ENCODE peak calls at places on chromosome 15, in six cellular contexts. N is heart left ventricle, U is adrenal gland, T is GM06990, G is fibroblast of lung, V is HepG2. L is an unnamed sample. For H3K36me3, the result is how much of the 10 kb centered on the place peaks cover.

GRCh38 chr15:42921049-42921731 is 612 bp upstream of the TTBK2 start:
- DNase-seq in N (peak), U (peak), T (no peak), G (no peak), V (no peak), L (peak)

GRCh38 chr15:85854345-85855097 is 59.8 kb upstream of the KLHL25 start:
- DNase-seq in N (peak), U (peak), T (no peak), G (peak), V (peak), L (peak)

GRCh38 chr15:35470441-35470840 is 75.5 kb downstream of the DPH6 start:
- DNase-seq in N (no peak), U (peak), T (no peak), G (no peak), V (no peak), L (no peak)

GRCh38 chr15:29268706-29269484 is 727 bp downstream of the NSMCE3 start:
- DNase-seq in N (peak), U (peak), T (no peak), G (peak), V (no peak), L (peak)

GRCh38 chr15:101446527-101447167 is 42.9 kb downstream of the PCSK6 start:
- DNase-seq in N (no peak), U (no peak), T (no peak), G (no peak), V (peak), L (no peak)

GRCh38 chr15:98812711-98813441 is 164.5 kb downstream of the IGF1R start:
- DNase-seq in N (no peak), U (peak), T (no peak), G (no peak), V (peak), L (no peak)

GRCh38 chr15:85116925-85117646 is 135.4 kb downstream of the PDE8A start:
- DNase-seq in N (no peak), U (no peak), T (no peak), G (no peak), V (no peak), L (no peak)

GRCh38 chr15:56286213-56286612 is 42.5 kb upstream of the RFX7 start:
- DNase-seq in N (no peak), U (no peak), T (no peak), G (no peak), V (no peak), L (no peak)

DNA sequence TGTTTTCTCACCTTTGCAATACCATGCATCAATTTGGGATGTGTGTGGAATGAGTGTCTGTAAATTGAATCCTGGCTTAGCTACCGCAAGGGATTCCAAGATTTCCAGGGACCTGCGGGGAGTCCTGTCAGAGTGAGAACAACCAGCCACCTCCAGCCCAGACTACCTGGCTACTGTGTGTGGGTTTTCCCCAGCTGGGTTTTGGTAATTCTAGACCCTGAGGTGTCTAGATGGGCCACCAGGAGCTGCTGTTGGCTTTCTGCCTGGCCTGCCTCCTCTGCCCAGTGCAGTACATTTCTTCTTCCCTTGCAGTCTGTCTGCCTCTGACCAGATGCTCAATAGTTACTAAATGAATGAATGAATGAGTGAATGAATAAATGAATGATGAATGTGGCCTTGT is 32.5 kb upstream of the CORO2B start:
- DNase-seq in N (no peak), U (no peak), T (no peak), G (no peak), V (no peak), L (no peak)
- TF ChIP-seq CTCF in N (no peak), U (no peak), T (no peak), G (no peak), V (no peak), L (no peak)

DNA sequence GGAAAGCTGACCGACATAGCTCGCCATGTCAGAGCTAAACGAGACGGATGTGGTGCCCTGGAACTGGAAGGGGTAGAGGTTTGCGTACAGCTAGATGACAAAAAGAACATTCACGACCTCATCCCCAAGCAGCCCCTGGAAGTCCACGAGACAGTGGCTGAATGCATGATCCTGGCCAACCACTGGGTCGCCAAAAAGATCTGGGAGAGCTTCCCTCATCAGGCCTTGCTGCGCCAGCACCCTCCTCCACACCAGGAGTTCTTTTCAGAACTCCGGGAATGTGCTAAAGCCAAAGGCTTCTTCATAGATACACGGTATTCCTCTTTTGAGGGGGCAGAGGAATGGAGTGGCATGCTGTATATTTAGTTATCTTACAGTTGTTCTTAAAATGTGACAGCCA is 30.4 kb downstream of the TIPIN start:
- DNase-seq in N (no peak), U (no peak), T (no peak), G (no peak), V (no peak), L (no peak)
- H3K36me3 ChIP-seq in N (half or more), U (half or more), T (under half), G (under half), V (under half), L (under half)

DNA sequence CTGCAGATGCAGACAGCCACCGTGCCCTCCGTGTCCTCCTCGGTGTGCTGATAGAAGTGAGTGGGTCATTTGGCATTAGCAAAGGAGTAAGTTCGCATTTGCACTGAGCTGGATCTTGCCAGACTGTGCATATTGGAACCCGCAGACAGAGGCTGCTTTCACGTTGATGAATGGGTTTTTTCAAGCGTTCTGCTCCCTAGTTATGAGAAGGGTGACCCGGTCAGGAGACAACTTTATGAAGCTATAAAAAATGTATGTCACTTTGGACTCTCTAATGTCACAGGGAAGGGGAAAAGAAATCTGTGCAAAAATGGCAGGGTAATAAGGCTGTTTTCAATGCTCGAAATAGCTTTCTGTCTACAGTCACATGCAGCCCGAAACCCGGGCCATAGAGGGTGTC is 739.5 kb downstream of the MCTP2 start:
- DNase-seq in N (no peak), U (no peak), T (no peak), G (no peak), V (no peak), L (no peak)
- TF ChIP-seq CTCF in N (no peak), U (no peak), T (no peak), G (no peak), V (no peak), L (no peak)

GRCh38 chr15:90787881-90788280 is 70.7 kb downstream of the BLM start:
- DNase-seq in N (no peak), U (no peak), T (no peak), G (no peak), V (no peak), L (no peak)
- H3K36me3 ChIP-seq in N (under half), U (under half), T (under half), G (under half), V (under half), L (under half)

GRCh38 chr15:89777073-89777820 is 1.1 kb downstream of the MESP2 start:
- DNase-seq in N (no peak), U (no peak), T (no peak), G (no peak), V (no peak), L (no peak)
- TF ChIP-seq CTCF in N (no peak), U (no peak), T (no peak), G (no peak), V (no peak), L (no peak)

DNA sequence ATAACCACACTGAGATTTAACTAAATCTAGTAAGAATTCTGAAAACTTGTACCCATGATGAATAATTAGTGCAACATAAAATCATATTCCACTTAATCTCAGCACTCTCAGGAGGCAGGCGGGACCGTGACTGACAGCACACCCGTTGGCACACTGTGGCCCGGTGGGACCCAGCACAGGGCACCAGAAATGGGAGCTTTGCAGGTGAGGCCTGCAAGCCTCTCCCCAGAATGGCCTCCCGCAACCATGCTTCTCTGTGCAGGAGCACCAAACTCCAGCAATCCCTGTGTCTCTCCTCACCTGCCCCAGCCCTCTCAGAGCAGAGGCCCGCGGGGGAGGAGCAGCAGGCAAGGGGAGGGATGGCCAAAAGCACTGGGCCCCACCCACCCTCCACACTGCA is 31.5 kb upstream of the OCA2 start:
- DNase-seq in N (no peak), U (no peak), T (no peak), G (no peak), V (no peak), L (no peak)
- H3K36me3 ChIP-seq in N (half or more), U (under half), T (under half), G (under half), V (under half), L (under half)

DNA sequence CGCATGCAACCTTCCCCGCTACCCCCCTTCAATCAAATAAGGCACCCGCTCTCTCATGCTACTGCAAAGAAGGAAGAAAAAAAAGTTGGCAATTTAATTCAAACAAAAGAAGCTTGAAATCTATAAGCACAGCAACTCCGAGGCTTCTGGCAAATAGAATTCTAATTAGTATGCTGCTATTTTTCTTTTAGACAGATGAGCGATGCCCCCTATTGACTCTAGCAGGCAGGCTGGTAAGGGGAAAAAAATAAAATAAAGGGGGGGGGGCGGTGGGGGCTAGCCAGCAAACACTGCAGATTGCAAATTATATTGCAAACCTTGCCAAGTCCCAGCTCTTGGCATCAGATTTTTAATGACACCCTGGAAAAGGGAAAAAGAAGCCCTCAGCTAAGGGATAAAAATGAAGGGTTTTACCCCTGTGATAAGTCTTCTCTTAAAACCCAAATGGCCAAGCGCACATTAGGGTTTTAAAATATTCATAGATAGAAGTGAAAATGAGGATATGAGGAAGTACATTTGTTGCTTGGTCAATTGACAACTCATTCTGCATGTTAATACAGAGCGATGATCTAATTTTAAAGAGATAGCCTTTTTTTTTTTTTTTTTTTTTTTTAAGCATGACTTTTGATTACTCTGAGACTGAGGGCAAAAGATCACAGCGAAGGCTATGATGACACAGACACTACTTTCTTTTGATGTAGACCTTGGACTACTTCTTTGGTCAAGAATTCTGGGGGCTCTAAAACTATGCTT is 255.3 kb downstream of the NR2F2 start:
- DNase-seq in N (no peak), U (no peak), T (no peak), G (peak), V (no peak), L (no peak)
- TF ChIP-seq CTCF in N (no peak), U (no peak), T (peak), G (peak), V (no peak), L (no peak)

DNA sequence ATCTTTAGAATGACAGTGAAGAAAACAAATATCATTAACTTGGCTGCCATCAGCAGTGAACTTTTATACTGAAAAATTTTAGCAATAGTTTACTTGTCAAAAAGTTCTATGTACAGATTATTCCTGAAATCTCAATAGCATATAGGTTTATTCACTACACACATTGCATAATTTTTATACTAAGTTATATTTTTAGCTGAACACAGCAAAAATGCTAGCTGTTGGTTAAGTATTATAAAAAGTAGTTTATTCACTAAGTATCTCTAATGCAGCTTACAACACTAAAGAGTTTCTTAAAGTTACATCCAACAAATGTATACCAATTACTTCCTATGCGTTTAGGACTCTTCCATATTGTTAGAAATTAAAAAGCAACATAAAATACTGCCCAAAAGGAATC is 131.9 kb downstream of the SCAPER start:
- DNase-seq in N (no peak), U (no peak), T (no peak), G (peak), V (no peak), L (no peak)
- H3K36me3 ChIP-seq in N (under half), U (under half), T (under half), G (under half), V (under half), L (under half)

GRCh38 chr15:41020829-41021228 is 67.6 kb downstream of the CHAC1 start:
- DNase-seq in N (no peak), U (no peak), T (no peak), G (no peak), V (peak), L (no peak)

GRCh38 chr15:41019174-41019573 is 65.9 kb downstream of the CHAC1 start:
- DNase-seq in N (peak), U (no peak), T (no peak), G (no peak), V (no peak), L (no peak)

GRCh38 chr15:41020311-41020710 is 67.0 kb downstream of the CHAC1 start:
- DNase-seq in N (no peak), U (no peak), T (no peak), G (no peak), V (no peak), L (no peak)

GRCh38 chr15:41017051-41017735 is 63.9 kb downstream of the CHAC1 start:
- DNase-seq in N (no peak), U (no peak), T (no peak), G (peak), V (no peak), L (no peak)

DNA sequence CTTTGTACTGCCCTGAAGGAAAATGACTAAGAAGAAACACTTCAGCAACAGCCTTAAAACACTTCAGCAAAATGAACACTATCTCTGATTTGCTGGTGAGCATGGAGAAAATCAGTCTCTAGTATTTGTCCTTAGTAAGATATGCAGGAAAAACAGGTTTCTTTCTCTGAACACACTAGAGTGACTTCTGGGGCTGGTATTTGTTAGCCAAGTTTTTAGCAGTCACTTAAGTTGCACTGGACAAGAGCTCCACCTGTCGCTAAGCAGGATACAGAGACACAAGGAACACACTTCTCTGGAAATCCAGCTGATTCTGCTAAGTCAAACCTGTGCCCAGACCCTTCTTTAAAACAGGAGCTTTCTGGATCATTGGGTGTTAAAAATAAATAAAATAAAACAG is 65.3 kb downstream of the CHAC1 start:
- DNase-seq in N (peak), U (no peak), T (no peak), G (peak), V (no peak), L (peak)
- TF ChIP-seq CTCF in N (peak), U (peak), T (no peak), G (peak), V (no peak), L (peak)